ENCODE peak calls at places on chromosomes 4 and X, in four cellular contexts. E is GM23248, O is astrocyte, S is posterior cingulate gyrus. U is an unnamed sample.

GRCh38 chr4:111362891-111363290 is 740.0 kb upstream of the PITX2 start:
- DNase-seq in E (peak), O (peak), S (no peak), U (no peak)

GRCh38 chr4:79913581-79913980 is 159.4 kb downstream of the ANTXR2 start:
- DNase-seq in E (peak), O (peak), S (no peak), U (no peak)

GRCh38 chrX:72545990-72546389 is 26.7 kb downstream of the HDAC8 start:
- DNase-seq in E (no peak), O (no peak), S (no peak), U (no peak)

GRCh38 chrX:154411981-154412340 is 622 bp downstream of the TAFAZZIN start:
- DNase-seq in E (peak), O (peak), S (peak), U (peak)

GRCh38 chr4:111806331-111806730 is 338.9 kb upstream of the FAM241A start:
- DNase-seq in E (peak), O (no peak), S (no peak), U (no peak)

GRCh38 chrX:153494541-153495361 is at the start of gene BGN:
- DNase-seq in E (peak), O (peak), S (no peak), U (peak)

GRCh38 chrX:20329435-20329834 is 62.7 kb upstream of the RPS6KA3 start:
- DNase-seq in E (no peak), O (no peak), S (no peak), U (no peak)

GRCh38 chr4:65719635-65720034 is 49.3 kb upstream of the EPHA5 start:
- DNase-seq in E (no peak), O (no peak), S (no peak), U (no peak)

GRCh38 chr4:74394476-74395136 is 29.7 kb downstream of the EREG start:
- DNase-seq in E (peak), O (peak), S (no peak), U (no peak)

GRCh38 chr4:14254252-14254651 is 626.7 kb upstream of the BOD1L1 start:
- DNase-seq in E (peak), O (peak), S (no peak), U (no peak)

GRCh38 chr4:127505203-127505602 is 127.6 kb upstream of the INTU start:
- DNase-seq in E (peak), O (peak), S (no peak), U (no peak)

GRCh38 chr4:74111990-74112389 is 13.0 kb upstream of the CXCL2 start:
- DNase-seq in E (peak), O (peak), S (peak), U (no peak)

U was measured in dorsolateral prefrontal cortex.